ENCODE peak calls at places on chromosome 3, in four cellular contexts. I is cardiac muscle cell, B is uterus, O is psoas muscle. E is an unnamed sample. For H3K4me1, the result is how much of the 10 kb centered on the place peaks cover.

GRCh38 chr3:14883226-14883625 is 64.2 kb upstream of the NR2C2 start:
- DNase-seq in O (no peak), I (no peak), B (no peak), E (no peak)

GRCh38 chr3:129599607-129600006 is 6.9 kb downstream of the PLXND1 start:
- DNase-seq in B (no peak), I (no peak), O (no peak), E (no peak)

GRCh38 chr3:57917611-57918010 is 90.6 kb upstream of the FLNB start:
- DNase-seq in I (no peak), O (no peak), B (no peak), E (no peak)

GRCh38 chr3:137768361-137769320 is 4.5 kb downstream of the SOX14 start:
- DNase-seq in O (peak), I (no peak), B (no peak), E (no peak)

GRCh38 chr3:85077018-85077417 is 118.2 kb downstream of the CADM2 start:
- DNase-seq in B (no peak), I (no peak), O (no peak), E (no peak)

GRCh38 chr3:98657429-98657828 is 64.0 kb upstream of the CPOX start:
- DNase-seq in B (no peak), O (no peak), I (peak), E (peak)

GRCh38 chr3:134619884-134620445 is 30.9 kb downstream of the KY start:
- DNase-seq in O (no peak), I (no peak), B (no peak), E (no peak)

GRCh38 chr3:171187706-171188290 is 161.3 kb upstream of the SLC2A2 start:
- DNase-seq in O (no peak), I (peak), B (no peak), E (peak)

GRCh38 chr3:191523099-191523498 is 62.1 kb downstream of the PYDC2 start:
- DNase-seq in O (no peak), B (no peak), I (no peak), E (no peak)

GRCh38 chr3:159775372-159775961 is 213.2 kb upstream of the IL12A start:
- DNase-seq in I (no peak), O (no peak), B (peak), E (no peak)

GRCh38 chr3:153052096-153052460 is 109.9 kb upstream of the RAP2B start:
- DNase-seq in B (peak), O (no peak), I (peak), E (no peak)

GRCh38 chr3:49703956-49704355 is 14.6 kb downstream of the RNF123 start:
- DNase-seq in I (no peak), B (no peak), O (no peak), E (no peak)

GRCh38 chr3:184133840-184134745 is 1.1 kb upstream of the EIF2B5 start:
- DNase-seq in O (peak), B (peak), I (peak), E (peak)

GRCh38 chr3:11200679-11200952 is 46.3 kb downstream of the HRH1 start:
- DNase-seq in B (no peak), I (no peak), O (no peak), E (no peak)

GRCh38 chr3:11371758-11372157 is 99.6 kb downstream of the ATG7 start:
- DNase-seq in O (no peak), B (no peak), I (no peak), E (no peak)

GRCh38 chr3:152466784-152467183 is 198.1 kb downstream of the MBNL1 start:
- DNase-seq in O (no peak), B (no peak), I (peak), E (no peak)

GRCh38 chr3:42851228-42851834 is 24.3 kb downstream of the CYP8B1 start:
- DNase-seq in I (no peak), B (no peak), O (no peak), E (no peak)

GRCh38 chr3:72639736-72640135 is 208.5 kb downstream of the SHQ1 start:
- DNase-seq in O (no peak), I (no peak), B (no peak), E (no peak)

GRCh38 chr3:4816306-4816705 is 162.9 kb upstream of the BHLHE40 start:
- DNase-seq in I (no peak), O (no peak), B (no peak), E (no peak)

GRCh38 chr3:47365213-47366153 is 15.3 kb upstream of the PTPN23 start:
- DNase-seq in I (no peak), O (no peak), B (no peak), E (peak)

GRCh38 chr3:177419904-177420601 is 222.8 kb upstream of the TBL1XR1 start:
- DNase-seq in I (no peak), B (peak), O (no peak), E (no peak)

GRCh38 chr3:148229107-148229506 is 468.6 kb upstream of the AGTR1 start:
- DNase-seq in O (no peak), I (no peak), B (no peak), E (no peak)

GRCh38 chr3:55804170-55805095 is 317.3 kb upstream of the WNT5A start:
- DNase-seq in O (no peak), B (no peak), I (peak), E (no peak)

GRCh38 chr3:139982404-139982803 is 47.4 kb downstream of the CLSTN2 start:
- DNase-seq in I (peak), B (no peak), O (no peak), E (no peak)
- TF ChIP-seq CTCF in I (no peak), B (no peak), O (peak), E (no peak)

DNA sequence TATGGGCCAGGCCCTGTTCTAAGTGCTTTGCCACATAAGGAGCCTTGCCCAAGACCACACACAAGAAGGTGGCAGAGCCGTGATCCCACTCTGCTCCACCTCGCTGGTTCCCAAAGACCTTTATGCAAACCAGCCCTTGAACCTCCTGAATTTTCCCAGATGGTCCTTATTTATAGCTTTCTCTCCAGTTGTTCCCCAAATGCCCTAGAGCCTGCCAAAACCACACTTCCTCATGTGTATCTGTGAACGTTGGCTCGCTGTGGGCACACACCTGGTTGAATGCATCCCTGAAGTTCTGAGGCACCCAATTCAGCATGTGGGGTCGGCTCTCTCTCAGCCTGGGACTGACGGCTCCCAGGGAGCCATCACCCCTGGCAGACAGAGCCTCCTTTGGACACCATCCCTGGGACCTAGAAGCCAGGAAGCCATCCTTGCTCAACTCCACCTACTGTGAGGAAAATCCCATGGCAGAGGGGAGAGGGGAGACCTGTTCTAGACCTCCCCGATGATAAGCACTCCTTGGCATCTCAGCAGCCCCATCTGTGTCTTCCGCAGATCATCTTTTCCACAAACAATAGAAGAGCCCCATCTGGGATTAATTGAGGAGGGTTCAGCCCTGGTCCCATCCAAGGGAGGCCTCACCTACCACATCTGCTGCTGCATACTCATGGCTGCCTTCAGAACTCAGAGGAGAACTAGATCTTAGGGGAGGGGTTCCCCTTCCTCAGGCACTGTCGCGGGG is 42.3 kb upstream of the LIMD1 start:
- DNase-seq in B (no peak), O (no peak), I (no peak), E (no peak)
- H3K4me1 ChIP-seq in B (under half), O (half or more), I (under half), E (under half)

GRCh38 chr3:154384504-154384903 is 45.5 kb downstream of the GPR149 start:
- DNase-seq in B (no peak), O (no peak), I (no peak), E (no peak)
- H3K4me3 ChIP-seq in B (no peak), O (no peak), I (no peak), E (no peak)

GRCh38 chr3:52383446-52383845 is 61.5 kb downstream of the SEMA3G start:
- DNase-seq in O (no peak), B (no peak), I (no peak), E (no peak)

GRCh38 chr3:52387481-52387880 is 57.4 kb downstream of the SEMA3G start:
- DNase-seq in B (no peak), I (no peak), O (no peak), E (no peak)

GRCh38 chr3:52384009-52384761 is 60.7 kb downstream of the SEMA3G start:
- DNase-seq in B (no peak), O (no peak), I (no peak), E (no peak)

GRCh38 chr3:52388348-52388821 is 56.5 kb downstream of the SEMA3G start:
- DNase-seq in O (no peak), I (no peak), B (no peak), E (no peak)

GRCh38 chr3:52385157-52385556 is 59.7 kb downstream of the SEMA3G start:
- DNase-seq in B (no peak), O (no peak), I (peak), E (no peak)
- TF ChIP-seq CTCF in B (no peak), O (peak), I (peak), E (no peak)

GRCh38 chr3:45607790-45608189 is 13.2 kb downstream of the LIMD1 start:
- DNase-seq in O (no peak), I (no peak), B (peak), E (no peak)

GRCh38 chr3:45610129-45610528 is 15.6 kb downstream of the LIMD1 start:
- DNase-seq in B (no peak), I (no peak), O (no peak), E (no peak)

GRCh38 chr3:45608885-45609284 is 14.3 kb downstream of the LIMD1 start:
- DNase-seq in O (no peak), I (no peak), B (no peak), E (no peak)

GRCh38 chr3:45606991-45607712 is 12.6 kb downstream of the LIMD1 start:
- DNase-seq in I (no peak), B (peak), O (no peak), E (no peak)

DNA sequence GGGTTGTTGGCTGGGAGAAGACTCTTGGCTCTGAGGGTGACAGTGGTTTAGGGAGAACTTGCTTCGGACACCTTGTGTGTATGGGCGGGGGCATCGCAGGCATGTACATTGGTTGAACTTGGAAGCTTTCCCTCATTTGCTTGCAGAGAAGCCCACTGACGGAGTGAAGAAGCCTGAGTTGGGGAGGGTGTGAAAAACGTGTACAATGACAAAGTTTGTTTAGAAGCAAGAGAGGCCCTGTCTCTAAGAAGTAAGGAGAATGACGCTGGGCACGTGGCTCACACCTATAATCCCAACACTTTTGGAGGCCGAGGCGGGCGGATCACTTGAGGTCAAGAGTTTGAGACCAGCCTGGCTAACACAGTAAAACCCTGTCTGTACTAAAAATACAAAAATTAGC is 13.7 kb downstream of the LIMD1 start:
- DNase-seq in I (no peak), B (no peak), O (no peak), E (no peak)
- H3K4me1 ChIP-seq in I (under half), B (under half), O (half or more), E (under half)

GRCh38 chr3:96813820-96814580 is 394 bp upstream of the EPHA6 start:
- DNase-seq in O (peak), I (peak), B (peak), E (peak)
- H3K4me3 ChIP-seq in O (peak), I (peak), B (peak), E (no peak)

GRCh38 chr3:140022061-140022781 is 87.2 kb downstream of the CLSTN2 start:
- DNase-seq in B (peak), I (no peak), O (peak), E (no peak)
- TF ChIP-seq CTCF in B (no peak), I (no peak), O (no peak), E (no peak)

GRCh38 chr3:197104738-197105137 is 75.1 kb upstream of the MELTF start:
- DNase-seq in B (no peak), O (no peak), I (no peak), E (no peak)
- H3K4me1 ChIP-seq in B (under half), O (under half), I (under half), E (under half)